ENCODE peak calls at places on chromosome 16, in five cellular contexts. C, D, K, Z and G are unnamed samples.

GRCh38 chr16:57889111-57889510 is 81.8 kb downstream of the CNGB1 start:
- DNase-seq in C (no peak), D (no peak), K (no peak), Z (no peak), G (no peak)

GRCh38 chr16:68548947-68549346 is 9.9 kb downstream of the ZFP90 start:
- DNase-seq in C (peak; percentile 59), D (peak; percentile 16), K (no peak), Z (no peak), G (no peak)

GRCh38 chr16:86834451-86835035 is 256.2 kb downstream of the FOXL1 start:
- DNase-seq in C (no peak), D (peak; percentile 81), K (no peak), Z (peak; percentile 13), G (peak; percentile 12)

GRCh38 chr16:69318911-69319289 is 7.8 kb downstream of the VPS4A start:
- DNase-seq in C (no peak), D (no peak), K (no peak), Z (no peak), G (no peak)

GRCh38 chr16:2033057-2033911 is 6.6 kb downstream of the NHERF2 start:
- DNase-seq in C (no peak), D (peak; percentile 75), K (peak; percentile 71), Z (peak; percentile 47), G (no peak)

GRCh38 chr16:65700599-65700998 is 578.7 kb upstream of the CDH11 start:
- DNase-seq in C (no peak), D (no peak), K (no peak), Z (no peak), G (no peak)

GRCh38 chr16:87053016-87053982 is 263.9 kb downstream of the C16orf95 start:
- DNase-seq in C (no peak), D (no peak), K (no peak), Z (no peak), G (no peak)

GRCh38 chr16:73015612-73016487 is 32.1 kb downstream of the ZFHX3 start:
- DNase-seq in C (no peak), D (no peak), K (peak; percentile 96), Z (no peak), G (no peak)

GRCh38 chr16:73048292-73049050 is 543 bp upstream of the ZFHX3 start:
- DNase-seq in C (no peak), D (no peak), K (peak; percentile 35), Z (peak; percentile 31), G (no peak)

GRCh38 chr16:68396481-68396880 is 51.8 kb downstream of the SMPD3 start:
- DNase-seq in C (peak; percentile 74), D (peak; percentile 45), K (peak; percentile 43), Z (peak; percentile 33), G (no peak)

GRCh38 chr16:52545157-52545543 is 1.8 kb downstream of the TOX3 start:
- DNase-seq in C (no peak), D (no peak), K (no peak), Z (no peak), G (no peak)
- H3K4me3 ChIP-seq in C (no peak overlapping the region), D (no peak overlapping the region), K (no peak overlapping the region), Z (peak overlapping the region; percentile 66), G (no peak overlapping the region)

DNA sequence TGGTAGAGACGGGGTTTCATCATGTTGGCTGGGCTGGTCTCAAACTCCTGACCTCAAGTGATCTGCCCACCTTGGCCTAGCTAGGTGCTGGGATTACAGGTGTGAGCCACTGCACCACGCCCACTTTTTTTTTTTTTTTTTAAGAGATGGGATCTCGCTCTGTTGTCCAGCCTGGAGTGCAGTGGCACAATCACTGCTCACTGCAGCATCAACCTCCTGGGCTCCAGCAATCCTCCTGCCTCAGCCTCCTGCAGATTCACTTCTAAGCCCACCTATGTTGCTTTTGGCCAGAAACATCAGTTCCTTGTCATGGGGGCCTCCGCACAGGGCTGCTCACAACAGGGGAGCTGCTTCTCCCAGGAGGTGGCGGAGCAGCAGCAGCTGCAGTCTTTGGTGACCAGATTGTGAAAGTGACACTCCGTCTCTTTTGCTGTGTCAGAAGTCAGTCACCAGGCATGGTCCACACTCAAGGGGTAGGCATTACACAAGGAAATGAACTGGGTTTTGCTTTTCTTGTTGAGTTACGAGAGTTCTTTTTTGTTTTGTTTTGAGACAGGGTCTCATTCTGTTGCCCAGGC is 4.5 kb upstream of the NME4 start:
- DNase-seq in C (no peak), D (no peak), K (no peak), Z (no peak), G (no peak)
- TF ChIP-seq CTCF in C (no peak), D (no peak), K (no peak), Z (no peak), G (no peak)

GRCh38 chr16:29993191-29993902 is 2.1 kb downstream of the HIRIP3 start:
- DNase-seq in C (no peak), D (no peak), K (no peak), Z (no peak), G (no peak)
- H3K4me3 ChIP-seq in C (no peak overlapping the region), D (no peak overlapping the region), K (no peak overlapping the region), Z (no peak overlapping the region), G (no peak overlapping the region)

GRCh38 chr16:19717781-19718623 is at the start of the genes IQCK and KNOP1:
- DNase-seq in C (peak; percentile 88), D (peak; percentile 89), K (peak; percentile 91), Z (peak; percentile 94), G (peak; percentile 66)
- TF ChIP-seq CTCF in C (no peak), D (no peak), K (no peak), Z (no peak), G (no peak)

GRCh38 chr16:85054948-85055502 is 27.4 kb downstream of the KIAA0513 start:
- DNase-seq in C (no peak), D (no peak), K (no peak), Z (no peak), G (no peak)
- H3K4me3 ChIP-seq in C (peak overlapping the region; percentile 30), D (peak overlapping the region; percentile 36), K (peak overlapping the region; percentile 42), Z (no peak overlapping the region), G (no peak overlapping the region)

GRCh38 chr16:75209944-75210343 is 3.0 kb upstream of the CTRB2 start:
- DNase-seq in C (no peak), D (no peak), K (no peak), Z (no peak), G (no peak)

GRCh38 chr16:75208242-75208825 is 1.4 kb upstream of the CTRB2 start:
- DNase-seq in C (no peak), D (no peak), K (no peak), Z (no peak), G (no peak)

GRCh38 chr16:75206749-75207451 is at the start of gene CTRB2:
- DNase-seq in C (no peak), D (no peak), K (no peak), Z (no peak), G (no peak)

GRCh38 chr16:75207831-75208230 is 870 bp upstream of the CTRB2 start:
- DNase-seq in C (no peak), D (no peak), K (no peak), Z (no peak), G (no peak)

DNA sequence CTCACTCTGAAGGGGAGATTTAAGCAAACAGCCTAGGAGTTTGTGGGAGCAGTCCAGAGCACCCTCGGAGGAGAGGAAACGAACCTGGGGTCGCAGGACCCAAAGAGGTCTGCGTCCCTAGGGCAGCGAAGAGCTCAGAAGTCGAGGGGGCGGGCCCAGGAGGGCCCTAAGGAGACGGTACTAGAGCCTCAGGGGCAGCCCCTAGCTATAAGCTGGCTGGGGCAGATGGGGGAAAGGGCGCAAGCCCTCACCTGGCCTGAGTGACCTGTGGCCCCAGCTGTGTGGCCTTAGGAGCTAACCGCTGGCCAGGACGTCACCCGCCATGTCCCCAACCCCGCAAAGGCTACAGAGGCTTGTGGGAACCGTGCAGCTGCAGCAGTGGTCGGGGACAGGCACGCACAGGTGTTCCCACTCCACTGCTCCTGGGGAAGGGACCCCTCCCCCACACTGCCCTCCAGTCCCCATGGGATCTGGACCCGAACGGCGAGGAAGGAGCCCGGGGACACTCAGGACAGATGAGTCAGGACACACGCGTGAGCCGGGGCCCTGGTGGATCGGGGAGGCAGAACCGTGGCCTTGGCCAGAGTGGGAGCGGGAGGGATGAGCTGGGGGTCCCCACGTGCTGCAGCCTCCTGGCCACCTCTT is 2.0 kb upstream of the CTRB2 start:
- DNase-seq in C (no peak), D (no peak), K (no peak), Z (no peak), G (no peak)
- TF ChIP-seq CTCF in C (no peak), D (no peak), K (no peak), Z (no peak), G (no peak)

GRCh38 chr16:17467923-17468540 is 2.7 kb downstream of the XYLT1 start:
- DNase-seq in C (peak; percentile 69), D (peak; percentile 62), K (no peak), Z (peak; percentile 34), G (peak; percentile 36)
- H3K4me3 ChIP-seq in C (no peak overlapping the region), D (peak overlapping the region; percentile 85), K (no peak overlapping the region), Z (no peak overlapping the region), G (peak overlapping the region; percentile 60)

GRCh38 chr16:29900888-29901606 is 759 bp downstream of the ASPHD1 start:
- DNase-seq in C (no peak), D (no peak), K (no peak), Z (no peak), G (no peak)

GRCh38 chr16:29898135-29898534 is 1.2 kb downstream of the SEZ6L2 start:
- DNase-seq in C (no peak), D (no peak), K (no peak), Z (no peak), G (no peak)

GRCh38 chr16:29898786-29899515 is 399 bp downstream of the SEZ6L2 start:
- DNase-seq in C (no peak), D (no peak), K (peak; percentile 78), Z (peak; percentile 27), G (no peak)

GRCh38 chr16:29900102-29900887 is at the start of gene ASPHD1:
- DNase-seq in C (peak; percentile 85), D (peak; percentile 85), K (peak; percentile 86), Z (peak; percentile 76), G (peak; percentile 35)

GRCh38 chr16:29899516-29900101 is at the start of gene SEZ6L2:
- DNase-seq in C (no peak), D (peak; percentile 93), K (peak; percentile 90), Z (peak; percentile 94), G (peak; percentile 47)
- TF ChIP-seq CTCF in C (no peak), D (peak; percentile 38), K (peak; percentile 68), Z (peak; percentile 37), G (peak; percentile 14)